ENCODE peak calls at places on chromosome 3, in ten cellular contexts. One of them, this sample, is unnamed.

GRCh38 chr3:8558645-8559044 is 57.0 kb downstream of the LMCD1 start:
- DNase-seq in EH: no peak
- DNase-seq in NB4: no peak
- DNase-seq in fibroblast of the aortic adventitia: no peak
- DNase-seq in dermis blood vessel endothelial cell: no peak
- DNase-seq in K562: no peak
- DNase-seq in stimulated activated CD8-positive, alpha-beta memory T cell treated with anti-CD3 and anti-CD28 coated beads, Interleukin-7, amount 100 ng/mL, for 1 hour: no peak
- DNase-seq in ELR: no peak
- DNase-seq in fibroblast of villous mesenchyme: no peak
- DNase-seq in progenitor cell of endocrine pancreas: no peak
- DNase-seq in this sample: no peak

GRCh38 chr3:132348531-132348930 is 31.3 kb downstream of the ACP3 start:
- DNase-seq in NB4: no peak
- DNase-seq in progenitor cell of endocrine pancreas: no peak
- DNase-seq in K562: no peak
- DNase-seq in dermis blood vessel endothelial cell: no peak
- DNase-seq in stimulated activated CD8-positive, alpha-beta memory T cell treated with anti-CD3 and anti-CD28 coated beads, Interleukin-7, amount 100 ng/mL, for 1 hour: no peak
- DNase-seq in fibroblast of villous mesenchyme: no peak
- DNase-seq in ELR: no peak
- DNase-seq in fibroblast of the aortic adventitia: no peak
- DNase-seq in EH: no peak
- DNase-seq in this sample: no peak

GRCh38 chr3:188439080-188439479 is 285.1 kb downstream of the LPP start:
- DNase-seq in EH: peak
- DNase-seq in stimulated activated CD8-positive, alpha-beta memory T cell treated with anti-CD3 and anti-CD28 coated beads, Interleukin-7, amount 100 ng/mL, for 1 hour: no peak
- DNase-seq in dermis blood vessel endothelial cell: peak
- DNase-seq in ELR: no peak
- DNase-seq in K562: no peak
- DNase-seq in NB4: peak
- DNase-seq in progenitor cell of endocrine pancreas: no peak
- DNase-seq in fibroblast of the aortic adventitia: no peak
- DNase-seq in fibroblast of villous mesenchyme: no peak
- DNase-seq in this sample: no peak

GRCh38 chr3:54902286-54902685 is 25.6 kb downstream of the LRTM1 start:
- DNase-seq in fibroblast of the aortic adventitia: no peak
- DNase-seq in stimulated activated CD8-positive, alpha-beta memory T cell treated with anti-CD3 and anti-CD28 coated beads, Interleukin-7, amount 100 ng/mL, for 1 hour: no peak
- DNase-seq in ELR: no peak
- DNase-seq in NB4: no peak
- DNase-seq in EH: no peak
- DNase-seq in K562: no peak
- DNase-seq in fibroblast of villous mesenchyme: no peak
- DNase-seq in dermis blood vessel endothelial cell: no peak
- DNase-seq in progenitor cell of endocrine pancreas: no peak
- DNase-seq in this sample: no peak

GRCh38 chr3:194360568-194360967 is 9.0 kb downstream of the LRRC15 start:
- DNase-seq in K562: no peak
- DNase-seq in progenitor cell of endocrine pancreas: no peak
- DNase-seq in ELR: no peak
- DNase-seq in EH: no peak
- DNase-seq in NB4: no peak
- DNase-seq in stimulated activated CD8-positive, alpha-beta memory T cell treated with anti-CD3 and anti-CD28 coated beads, Interleukin-7, amount 100 ng/mL, for 1 hour: no peak
- DNase-seq in fibroblast of villous mesenchyme: no peak
- DNase-seq in fibroblast of the aortic adventitia: no peak
- DNase-seq in dermis blood vessel endothelial cell: no peak
- DNase-seq in this sample: no peak

GRCh38 chr3:99842826-99843589 is 25.3 kb downstream of the CMSS1 start:
- DNase-seq in NB4: peak
- DNase-seq in dermis blood vessel endothelial cell: peak
- DNase-seq in K562: peak
- DNase-seq in fibroblast of villous mesenchyme: peak
- DNase-seq in fibroblast of the aortic adventitia: peak
- DNase-seq in EH: peak
- DNase-seq in progenitor cell of endocrine pancreas: no peak
- DNase-seq in ELR: peak
- DNase-seq in stimulated activated CD8-positive, alpha-beta memory T cell treated with anti-CD3 and anti-CD28 coated beads, Interleukin-7, amount 100 ng/mL, for 1 hour: no peak
- DNase-seq in this sample: no peak

GRCh38 chr3:41808152-41808551 is 153.8 kb downstream of the ULK4 start:
- DNase-seq in NB4: no peak
- DNase-seq in EH: peak
- DNase-seq in K562: no peak
- DNase-seq in ELR: peak
- DNase-seq in fibroblast of the aortic adventitia: peak
- DNase-seq in progenitor cell of endocrine pancreas: no peak
- DNase-seq in stimulated activated CD8-positive, alpha-beta memory T cell treated with anti-CD3 and anti-CD28 coated beads, Interleukin-7, amount 100 ng/mL, for 1 hour: no peak
- DNase-seq in dermis blood vessel endothelial cell: peak
- DNase-seq in fibroblast of villous mesenchyme: peak
- DNase-seq in this sample: no peak

GRCh38 chr3:136929984-136930671 is 27.7 kb upstream of the IL20RB start:
- DNase-seq in fibroblast of the aortic adventitia: peak
- DNase-seq in dermis blood vessel endothelial cell: peak
- DNase-seq in EH: peak
- DNase-seq in stimulated activated CD8-positive, alpha-beta memory T cell treated with anti-CD3 and anti-CD28 coated beads, Interleukin-7, amount 100 ng/mL, for 1 hour: no peak
- DNase-seq in K562: no peak
- DNase-seq in fibroblast of villous mesenchyme: peak
- DNase-seq in ELR: no peak
- DNase-seq in progenitor cell of endocrine pancreas: no peak
- DNase-seq in NB4: no peak
- DNase-seq in this sample: no peak

GRCh38 chr3:38588276-38588971 is 61.1 kb downstream of the SCN5A start:
- DNase-seq in K562: no peak
- DNase-seq in EH: no peak
- DNase-seq in fibroblast of villous mesenchyme: no peak
- DNase-seq in progenitor cell of endocrine pancreas: no peak
- DNase-seq in NB4: no peak
- DNase-seq in dermis blood vessel endothelial cell: no peak
- DNase-seq in ELR: no peak
- DNase-seq in fibroblast of the aortic adventitia: no peak
- DNase-seq in stimulated activated CD8-positive, alpha-beta memory T cell treated with anti-CD3 and anti-CD28 coated beads, Interleukin-7, amount 100 ng/mL, for 1 hour: no peak
- DNase-seq in this sample: no peak

GRCh38 chr3:149233323-149233722 is 11.7 kb upstream of the CP start:
- DNase-seq in NB4: no peak
- DNase-seq in dermis blood vessel endothelial cell: no peak
- DNase-seq in K562: peak
- DNase-seq in progenitor cell of endocrine pancreas: no peak
- DNase-seq in ELR: no peak
- DNase-seq in stimulated activated CD8-positive, alpha-beta memory T cell treated with anti-CD3 and anti-CD28 coated beads, Interleukin-7, amount 100 ng/mL, for 1 hour: no peak
- DNase-seq in fibroblast of the aortic adventitia: no peak
- DNase-seq in EH: no peak
- DNase-seq in fibroblast of villous mesenchyme: no peak
- DNase-seq in this sample: no peak

GRCh38 chr3:146166450-146167222 is 5.7 kb upstream of the PLOD2 start:
- DNase-seq in stimulated activated CD8-positive, alpha-beta memory T cell treated with anti-CD3 and anti-CD28 coated beads, Interleukin-7, amount 100 ng/mL, for 1 hour: no peak
- DNase-seq in fibroblast of villous mesenchyme: peak
- DNase-seq in ELR: peak
- DNase-seq in EH: peak
- DNase-seq in fibroblast of the aortic adventitia: peak
- DNase-seq in NB4: no peak
- DNase-seq in K562: no peak
- DNase-seq in dermis blood vessel endothelial cell: peak
- DNase-seq in progenitor cell of endocrine pancreas: no peak
- DNase-seq in this sample: no peak

GRCh38 chr3:55178336-55178735 is 250.5 kb upstream of the LRTM1 start:
- DNase-seq in EH: no peak
- DNase-seq in fibroblast of the aortic adventitia: no peak
- DNase-seq in K562: no peak
- DNase-seq in ELR: no peak
- DNase-seq in dermis blood vessel endothelial cell: no peak
- DNase-seq in stimulated activated CD8-positive, alpha-beta memory T cell treated with anti-CD3 and anti-CD28 coated beads, Interleukin-7, amount 100 ng/mL, for 1 hour: no peak
- DNase-seq in NB4: no peak
- DNase-seq in progenitor cell of endocrine pancreas: no peak
- DNase-seq in fibroblast of villous mesenchyme: no peak
- DNase-seq in this sample: no peak

GRCh38 chr3:64063207-64063981 is 40.1 kb upstream of the PSMD6 start:
- DNase-seq in dermis blood vessel endothelial cell: no peak
- DNase-seq in EH: no peak
- DNase-seq in fibroblast of the aortic adventitia: peak
- DNase-seq in NB4: no peak
- DNase-seq in stimulated activated CD8-positive, alpha-beta memory T cell treated with anti-CD3 and anti-CD28 coated beads, Interleukin-7, amount 100 ng/mL, for 1 hour: no peak
- DNase-seq in fibroblast of villous mesenchyme: no peak
- DNase-seq in progenitor cell of endocrine pancreas: no peak
- DNase-seq in ELR: no peak
- DNase-seq in K562: no peak
- DNase-seq in this sample: no peak

GRCh38 chr3:72384602-72385001 is 463.6 kb downstream of the SHQ1 start:
- DNase-seq in ELR: no peak
- DNase-seq in stimulated activated CD8-positive, alpha-beta memory T cell treated with anti-CD3 and anti-CD28 coated beads, Interleukin-7, amount 100 ng/mL, for 1 hour: no peak
- DNase-seq in NB4: peak
- DNase-seq in K562: no peak
- DNase-seq in fibroblast of villous mesenchyme: peak
- DNase-seq in fibroblast of the aortic adventitia: no peak
- DNase-seq in progenitor cell of endocrine pancreas: no peak
- DNase-seq in EH: peak
- DNase-seq in dermis blood vessel endothelial cell: no peak
- DNase-seq in this sample: no peak

GRCh38 chr3:190281308-190282051 is 40.8 kb downstream of the CLDN1 start:
- DNase-seq in EH: peak
- DNase-seq in fibroblast of the aortic adventitia: peak
- DNase-seq in fibroblast of villous mesenchyme: peak
- DNase-seq in K562: no peak
- DNase-seq in NB4: peak
- DNase-seq in progenitor cell of endocrine pancreas: no peak
- DNase-seq in ELR: no peak
- DNase-seq in stimulated activated CD8-positive, alpha-beta memory T cell treated with anti-CD3 and anti-CD28 coated beads, Interleukin-7, amount 100 ng/mL, for 1 hour: no peak
- DNase-seq in dermis blood vessel endothelial cell: peak
- DNase-seq in this sample: no peak

GRCh38 chr3:6125520-6125919 is 735.4 kb upstream of the GRM7 start:
- DNase-seq in K562: no peak
- DNase-seq in fibroblast of the aortic adventitia: no peak
- DNase-seq in ELR: no peak
- DNase-seq in NB4: no peak
- DNase-seq in EH: no peak
- DNase-seq in progenitor cell of endocrine pancreas: no peak
- DNase-seq in dermis blood vessel endothelial cell: no peak
- DNase-seq in stimulated activated CD8-positive, alpha-beta memory T cell treated with anti-CD3 and anti-CD28 coated beads, Interleukin-7, amount 100 ng/mL, for 1 hour: no peak
- DNase-seq in fibroblast of villous mesenchyme: no peak
- DNase-seq in this sample: no peak

GRCh38 chr3:25567390-25567789 is 97.3 kb downstream of the TOP2B start:
- DNase-seq in dermis blood vessel endothelial cell: no peak
- DNase-seq in EH: peak
- DNase-seq in stimulated activated CD8-positive, alpha-beta memory T cell treated with anti-CD3 and anti-CD28 coated beads, Interleukin-7, amount 100 ng/mL, for 1 hour: no peak
- DNase-seq in K562: no peak
- DNase-seq in ELR: no peak
- DNase-seq in progenitor cell of endocrine pancreas: no peak
- DNase-seq in fibroblast of villous mesenchyme: no peak
- DNase-seq in fibroblast of the aortic adventitia: no peak
- DNase-seq in NB4: no peak
- DNase-seq in this sample: no peak

GRCh38 chr3:535566-536416 is 339.2 kb downstream of the CHL1 start:
- DNase-seq in K562: no peak
- DNase-seq in EH: no peak
- DNase-seq in ELR: no peak
- DNase-seq in fibroblast of the aortic adventitia: peak
- DNase-seq in stimulated activated CD8-positive, alpha-beta memory T cell treated with anti-CD3 and anti-CD28 coated beads, Interleukin-7, amount 100 ng/mL, for 1 hour: no peak
- DNase-seq in progenitor cell of endocrine pancreas: peak
- DNase-seq in NB4: no peak
- DNase-seq in fibroblast of villous mesenchyme: peak
- DNase-seq in dermis blood vessel endothelial cell: no peak
- DNase-seq in this sample: peak

GRCh38 chr3:81684739-81685395 is 76.6 kb downstream of the GBE1 start:
- DNase-seq in EH: peak
- DNase-seq in fibroblast of the aortic adventitia: peak
- DNase-seq in NB4: peak
- DNase-seq in dermis blood vessel endothelial cell: no peak
- DNase-seq in progenitor cell of endocrine pancreas: no peak
- DNase-seq in stimulated activated CD8-positive, alpha-beta memory T cell treated with anti-CD3 and anti-CD28 coated beads, Interleukin-7, amount 100 ng/mL, for 1 hour: no peak
- DNase-seq in fibroblast of villous mesenchyme: peak
- DNase-seq in K562: peak
- DNase-seq in ELR: peak
- DNase-seq in this sample: no peak

GRCh38 chr3:61783993-61784718 is 222.8 kb downstream of the PTPRG start:
- DNase-seq in fibroblast of the aortic adventitia: peak
- DNase-seq in dermis blood vessel endothelial cell: no peak
- DNase-seq in fibroblast of villous mesenchyme: peak
- DNase-seq in NB4: no peak
- DNase-seq in EH: peak
- DNase-seq in progenitor cell of endocrine pancreas: no peak
- DNase-seq in ELR: peak
- DNase-seq in stimulated activated CD8-positive, alpha-beta memory T cell treated with anti-CD3 and anti-CD28 coated beads, Interleukin-7, amount 100 ng/mL, for 1 hour: no peak
- DNase-seq in K562: no peak
- DNase-seq in this sample: no peak

GRCh38 chr3:149494022-149494758 is 19.7 kb downstream of the TM4SF4 start:
- DNase-seq in fibroblast of the aortic adventitia: peak
- DNase-seq in K562: peak
- DNase-seq in dermis blood vessel endothelial cell: peak
- DNase-seq in ELR: peak
- DNase-seq in fibroblast of villous mesenchyme: peak
- DNase-seq in progenitor cell of endocrine pancreas: peak
- DNase-seq in NB4: peak
- DNase-seq in EH: peak
- DNase-seq in stimulated activated CD8-positive, alpha-beta memory T cell treated with anti-CD3 and anti-CD28 coated beads, Interleukin-7, amount 100 ng/mL, for 1 hour: no peak
- DNase-seq in this sample: peak

GRCh38 chr3:195194559-195195161 is 76.3 kb downstream of the XXYLT1 start:
- DNase-seq in stimulated activated CD8-positive, alpha-beta memory T cell treated with anti-CD3 and anti-CD28 coated beads, Interleukin-7, amount 100 ng/mL, for 1 hour: no peak
- DNase-seq in dermis blood vessel endothelial cell: peak
- DNase-seq in fibroblast of the aortic adventitia: no peak
- DNase-seq in progenitor cell of endocrine pancreas: no peak
- DNase-seq in EH: peak
- DNase-seq in ELR: no peak
- DNase-seq in NB4: peak
- DNase-seq in K562: no peak
- DNase-seq in fibroblast of villous mesenchyme: peak
- DNase-seq in this sample: no peak

GRCh38 chr3:156617781-156618180 is 56.6 kb upstream of the TIPARP start:
- DNase-seq in K562: no peak
- DNase-seq in NB4: no peak
- DNase-seq in fibroblast of the aortic adventitia: no peak
- DNase-seq in progenitor cell of endocrine pancreas: no peak
- DNase-seq in stimulated activated CD8-positive, alpha-beta memory T cell treated with anti-CD3 and anti-CD28 coated beads, Interleukin-7, amount 100 ng/mL, for 1 hour: no peak
- DNase-seq in fibroblast of villous mesenchyme: no peak
- DNase-seq in EH: no peak
- DNase-seq in ELR: peak
- DNase-seq in dermis blood vessel endothelial cell: no peak
- DNase-seq in this sample: no peak